ENCODE peak calls at places on chromosomes 13 and 19, in five cellular contexts. One of them, this sample, is unnamed.

GRCh38 chr13:51803018-51803417 is 945 bp downstream of the DHRS12 start:
- DNase-seq in tibial nerve: no peak
- DNase-seq in ovary: peak; percentile 57
- DNase-seq in Peyer's patch: no peak
- DNase-seq in choroid plexus epithelial cell: no peak
- DNase-seq in this sample: peak; percentile 50

GRCh38 chr19:32543107-32543900 is 37.7 kb upstream of the PDCD5 start:
- DNase-seq in tibial nerve: no peak
- DNase-seq in ovary: no peak
- DNase-seq in Peyer's patch: no peak
- DNase-seq in choroid plexus epithelial cell: peak; percentile 22
- DNase-seq in this sample: no peak

GRCh38 chr13:82758056-82758455 is 1124.2 kb downstream of the SLITRK1 start:
- DNase-seq in Peyer's patch: no peak
- DNase-seq in choroid plexus epithelial cell: peak; percentile 60
- DNase-seq in tibial nerve: no peak
- DNase-seq in ovary: no peak
- DNase-seq in this sample: no peak

GRCh38 chr13:35860661-35861060 is 270.5 kb downstream of the DCLK1 start:
- DNase-seq in Peyer's patch: no peak
- DNase-seq in tibial nerve: no peak
- DNase-seq in choroid plexus epithelial cell: no peak
- DNase-seq in ovary: no peak
- DNase-seq in this sample: no peak

GRCh38 chr19:23522431-23522830 is 127.2 kb upstream of the ZNF91 start:
- DNase-seq in ovary: no peak
- DNase-seq in tibial nerve: no peak
- DNase-seq in Peyer's patch: no peak
- DNase-seq in choroid plexus epithelial cell: no peak
- DNase-seq in this sample: no peak

GRCh38 chr13:97386832-97387486 is 47.0 kb upstream of the RAP2A start:
- DNase-seq in tibial nerve: no peak
- DNase-seq in choroid plexus epithelial cell: peak; percentile 25
- DNase-seq in ovary: no peak
- DNase-seq in Peyer's patch: no peak
- DNase-seq in this sample: no peak

GRCh38 chr19:1172353-1173159 is 1.5 kb downstream of the SBNO2 start:
- DNase-seq in choroid plexus epithelial cell: peak; percentile 48
- DNase-seq in Peyer's patch: peak; percentile 50
- DNase-seq in tibial nerve: no peak
- DNase-seq in ovary: peak; percentile 61
- DNase-seq in this sample: no peak

GRCh38 chr13:90746230-90746629 is 601.3 kb upstream of the MIR17HG start:
- DNase-seq in choroid plexus epithelial cell: no peak
- DNase-seq in ovary: no peak
- DNase-seq in Peyer's patch: no peak
- DNase-seq in tibial nerve: no peak
- DNase-seq in this sample: no peak

GRCh38 chr13:101959016-101959415 is 442.8 kb downstream of the FGF14 start:
- DNase-seq in Peyer's patch: no peak
- DNase-seq in ovary: no peak
- DNase-seq in tibial nerve: no peak
- DNase-seq in choroid plexus epithelial cell: no peak
- DNase-seq in this sample: no peak

GRCh38 chr13:21060063-21060826 is 1.1 kb downstream of the LATS2 start:
- DNase-seq in ovary: peak; percentile 76
- DNase-seq in choroid plexus epithelial cell: peak; percentile 64
- DNase-seq in tibial nerve: no peak
- DNase-seq in Peyer's patch: no peak
- DNase-seq in this sample: no peak

GRCh38 chr13:41178040-41178439 is 16.3 kb downstream of the KBTBD7 start:
- DNase-seq in ovary: no peak
- DNase-seq in choroid plexus epithelial cell: peak; percentile 45
- DNase-seq in tibial nerve: no peak
- DNase-seq in Peyer's patch: no peak
- DNase-seq in this sample: no peak

GRCh38 chr13:27194895-27195764 is 23.5 kb upstream of the USP12 start:
- DNase-seq in ovary: no peak
- DNase-seq in tibial nerve: no peak
- DNase-seq in choroid plexus epithelial cell: peak; percentile 79
- DNase-seq in Peyer's patch: no peak
- DNase-seq in this sample: no peak

GRCh38 chr19:50059045-50059444 is 33.2 kb downstream of the ZNF473 start:
- DNase-seq in ovary: no peak
- DNase-seq in choroid plexus epithelial cell: no peak
- DNase-seq in tibial nerve: no peak
- DNase-seq in Peyer's patch: no peak
- DNase-seq in this sample: no peak

GRCh38 chr19:13400296-13400695 is 106.0 kb downstream of the CACNA1A start:
- DNase-seq in ovary: no peak
- DNase-seq in Peyer's patch: no peak
- DNase-seq in tibial nerve: no peak
- DNase-seq in choroid plexus epithelial cell: no peak
- DNase-seq in this sample: no peak

GRCh38 chr13:93558637-93559036 is 332.0 kb downstream of the GPC6 start:
- DNase-seq in choroid plexus epithelial cell: no peak
- DNase-seq in Peyer's patch: no peak
- DNase-seq in tibial nerve: no peak
- DNase-seq in ovary: no peak
- DNase-seq in this sample: no peak

GRCh38 chr13:44117351-44117750 is 237.6 kb downstream of the LACC1 start:
- DNase-seq in ovary: no peak
- DNase-seq in Peyer's patch: no peak
- DNase-seq in tibial nerve: no peak
- DNase-seq in choroid plexus epithelial cell: peak; percentile 50
- DNase-seq in this sample: no peak

GRCh38 chr13:71613347-71613746 is 253.7 kb downstream of the DACH1 start:
- DNase-seq in Peyer's patch: no peak
- DNase-seq in tibial nerve: no peak
- DNase-seq in choroid plexus epithelial cell: no peak
- DNase-seq in ovary: no peak
- DNase-seq in this sample: no peak

GRCh38 chr13:28475916-28476725 is 18.8 kb downstream of the FLT1 start:
- DNase-seq in Peyer's patch: no peak
- DNase-seq in choroid plexus epithelial cell: peak; percentile 93
- DNase-seq in tibial nerve: no peak
- DNase-seq in ovary: no peak
- DNase-seq in this sample: no peak

GRCh38 chr13:108961542-108962125 is 332.2 kb downstream of the MYO16 start:
- DNase-seq in choroid plexus epithelial cell: peak; percentile 79
- DNase-seq in Peyer's patch: no peak
- DNase-seq in ovary: no peak
- DNase-seq in tibial nerve: no peak
- DNase-seq in this sample: peak; percentile 45

GRCh38 chr19:35253316-35254286 is 4.8 kb downstream of the LSR start:
- DNase-seq in tibial nerve: no peak
- DNase-seq in ovary: peak; percentile 31
- DNase-seq in choroid plexus epithelial cell: no peak
- DNase-seq in Peyer's patch: peak; percentile 9
- DNase-seq in this sample: peak; percentile 89

This sample was measured in NCI-H146.